ENCODE peak calls at places on chromosomes 4 and X, in four cellular contexts. U, G, B and X are unnamed samples.

GRCh38 chr4:3649491-3649890 is 116.7 kb upstream of the ADRA2C start:
- DNase-seq in U (no peak), B (no peak), G (no peak), X (no peak)

GRCh38 chrX:13094780-13095425 is 50.5 kb upstream of the FAM9C start:
- DNase-seq in G (no peak), U (no peak), B (no peak), X (no peak)

GRCh38 chrX:150507251-150507856 is 61.1 kb upstream of the MTM1 start:
- DNase-seq in U (peak; percentile 26), B (peak; percentile 5), G (no peak), X (no peak)

GRCh38 chr4:155759372-155760252 is 791 bp downstream of the GUCY1B1 start:
- DNase-seq in G (no peak), B (peak; percentile 16), U (peak; percentile 58), X (peak; percentile 44)

GRCh38 chr4:91037951-91038350 is 910.8 kb downstream of the CCSER1 start:
- DNase-seq in B (no peak), G (no peak), U (no peak), X (no peak)

GRCh38 chr4:87171944-87172343 is 48.5 kb downstream of the KLHL8 start:
- DNase-seq in U (no peak), G (no peak), B (no peak), X (no peak)

GRCh38 chrX:105745863-105746262 is 76.5 kb upstream of the NRK start:
- DNase-seq in B (no peak), G (no peak), U (no peak), X (no peak)

GRCh38 chr4:25986807-25987206 is 72.8 kb downstream of the SMIM20 start:
- DNase-seq in B (no peak), U (no peak), G (no peak), X (no peak)

GRCh38 chrX:9885150-9885549 is 82.0 kb upstream of the CLDN34 start:
- DNase-seq in B (peak; percentile 64), G (no peak), U (peak; percentile 90), X (peak; percentile 77)

GRCh38 chr4:124053872-124054538 is 657.4 kb downstream of the SPRY1 start:
- DNase-seq in U (no peak), G (no peak), B (peak; percentile 32), X (no peak)

GRCh38 chr4:175639346-175639745 is 172.7 kb downstream of the GPM6A start:
- DNase-seq in U (no peak), B (no peak), G (no peak), X (no peak)

GRCh38 chrX:65667503-65668355 is at the start of gene MSN:
- DNase-seq in G (no peak), B (peak; percentile 62), U (peak; percentile 73), X (peak; percentile 78)

GRCh38 chr4:28373601-28374000 is 1513.0 kb downstream of the STIM2 start:
- DNase-seq in U (no peak), B (peak; percentile 85), G (no peak), X (no peak)

GRCh38 chrX:103233263-103233662 is 18.4 kb downstream of the BEX4 start:
- DNase-seq in U (no peak), B (no peak), G (no peak), X (no peak)

GRCh38 chrX:154724999-154725756 is 25.7 kb downstream of the GAB3 start:
- DNase-seq in B (no peak), U (no peak), G (no peak), X (no peak)

GRCh38 chr4:10620935-10621488 is 63.6 kb downstream of the CLNK start:
- DNase-seq in U (no peak), G (peak; percentile 23), B (no peak), X (no peak)

GRCh38 chr4:18404642-18405041 is 383.1 kb upstream of the LCORL start:
- DNase-seq in U (no peak), B (no peak), G (no peak), X (no peak)

GRCh38 chr4:76215120-76215519 is 1.5 kb upstream of the SCARB2 start:
- DNase-seq in U (no peak), B (no peak), G (no peak), X (no peak)

GRCh38 chr4:38867478-38868054 is at the start of gene FAM114A1:
- DNase-seq in U (no peak), G (peak; percentile 35), B (peak; percentile 78), X (peak; percentile 68)

GRCh38 chr4:95050980-95051688 is 293.4 kb downstream of the BMPR1B start:
- DNase-seq in U (no peak), G (no peak), B (no peak), X (no peak)

GRCh38 chr4:81472249-81473085 is 760 bp upstream of the RASGEF1B start:
- DNase-seq in B (peak; percentile 37), G (no peak), U (peak; percentile 57), X (peak; percentile 40)

GRCh38 chrX:123884809-123885408 is 25.1 kb downstream of the XIAP start:
- DNase-seq in B (peak; percentile 65), U (peak; percentile 76), G (peak; percentile 5), X (peak; percentile 42)

GRCh38 chr4:86686741-86687140 is 92.6 kb downstream of the PTPN13 start:
- DNase-seq in G (no peak), B (no peak), U (no peak), X (no peak)

GRCh38 chrX:146614693-146615524 is 194.7 kb upstream of the CXorf51B start:
- DNase-seq in B (no peak), G (no peak), U (no peak), X (no peak)

GRCh38 chr4:148124512-148124911 is 317.7 kb downstream of the NR3C2 start:
- DNase-seq in U (no peak), G (no peak), B (peak; percentile 13), X (no peak)

GRCh38 chr4:125229596-125230058 is 85.1 kb upstream of the FAT4 start:
- DNase-seq in G (no peak), B (no peak), U (no peak), X (no peak)

GRCh38 chr4:103994059-103994458 is 274.3 kb upstream of the TACR3 start:
- DNase-seq in G (no peak), U (no peak), B (peak; percentile 1), X (no peak)